ENCODE peak calls at places on chromosomes 4 and X, in four cellular contexts. R is Caco-2, U is Panc1, H is endodermal cell. O is an unnamed sample. For H3K36me3, the result is how much of the 10 kb centered on the place peaks cover.

GRCh38 chrX:23334871-23335599 is 386 bp downstream of the PTCHD1 start:
- DNase-seq in R (no peak), U (no peak), H (peak), O (peak)

GRCh38 chrX:17939724-17940123 is 78.6 kb upstream of the RAI2 start:
- DNase-seq in R (no peak), U (no peak), H (peak), O (no peak)

GRCh38 chr4:36006226-36006625 is 238.1 kb downstream of the ARAP2 start:
- DNase-seq in R (no peak), U (no peak), H (no peak), O (no peak)

GRCh38 chrX:53616921-53617320 is 69.6 kb downstream of the HUWE1 start:
- DNase-seq in R (no peak), U (no peak), H (no peak), O (no peak)

GRCh38 chrX:19888419-19888879 is 1.0 kb upstream of the SH3KBP1 start:
- DNase-seq in R (peak), U (no peak), H (peak), O (peak)

GRCh38 chr4:148006025-148006424 is 274.1 kb downstream of the ARHGAP10 start:
- DNase-seq in R (no peak), U (no peak), H (no peak), O (no peak)

GRCh38 chr4:106715825-106716224 is 320.3 kb downstream of the DKK2 start:
- DNase-seq in R (no peak), U (no peak), H (no peak), O (no peak)

GRCh38 chr4:170015285-170015684 is 10.9 kb downstream of the MFAP3L start:
- DNase-seq in R (no peak), U (no peak), H (no peak), O (no peak)

DNA sequence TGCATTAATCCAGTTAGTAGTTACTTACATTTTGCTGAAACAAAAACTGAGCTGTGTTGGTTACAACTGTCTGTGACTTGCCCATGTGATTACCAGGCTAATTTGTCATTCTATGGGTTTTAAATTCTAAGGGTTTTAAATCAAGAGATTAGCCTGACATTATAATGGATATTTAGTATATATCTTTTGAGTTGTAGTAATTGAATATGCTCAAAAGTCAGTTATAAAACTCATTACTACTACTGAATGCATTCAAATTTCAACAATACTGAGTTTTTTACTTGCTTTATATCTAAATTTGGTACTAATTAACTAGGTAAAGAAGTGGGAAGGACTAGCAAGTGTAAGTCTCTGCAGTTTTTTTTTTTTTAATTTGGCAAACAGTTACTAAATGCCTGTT is 14.7 kb downstream of the LARP7 start:
- DNase-seq in R (no peak), U (no peak), H (no peak), O (no peak)
- H3K36me3 ChIP-seq in R (under half), U (under half), H (under half), O (under half)

DNA sequence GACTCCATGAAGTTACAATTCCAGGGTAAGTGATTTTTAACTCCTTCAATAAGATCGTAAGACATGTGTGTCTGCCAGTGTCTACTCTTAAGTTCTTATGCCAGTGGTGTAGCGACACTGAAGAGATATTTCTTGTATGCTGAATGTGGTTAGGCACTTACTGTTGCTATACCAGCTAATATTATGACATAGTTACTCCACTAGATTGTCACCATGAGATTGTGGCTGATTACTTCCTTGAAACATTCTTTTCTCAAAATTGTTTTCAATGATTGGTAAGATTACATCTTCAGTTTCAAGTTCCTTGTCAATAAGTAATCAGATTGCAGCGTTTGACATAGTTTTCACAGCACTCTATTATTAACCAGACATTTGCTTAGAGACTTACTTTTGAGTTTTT is 60.6 kb upstream of the PAGE5 start:
- DNase-seq in R (no peak), U (no peak), H (no peak), O (no peak)
- H3K4me3 ChIP-seq in R (no peak), U (no peak), H (peak), O (no peak)

GRCh38 chr4:8597319-8597718 is 4.8 kb downstream of the CPZ start:
- DNase-seq in R (no peak), U (no peak), H (no peak), O (no peak)

GRCh38 chr4:8596891-8597290 is 4.3 kb downstream of the CPZ start:
- DNase-seq in R (no peak), U (no peak), H (no peak), O (no peak)

GRCh38 chr4:8599091-8599460 is 6.5 kb downstream of the CPZ start:
- DNase-seq in R (no peak), U (no peak), H (no peak), O (no peak)

GRCh38 chr4:8598391-8599090 is 6.0 kb downstream of the CPZ start:
- DNase-seq in R (no peak), U (no peak), H (no peak), O (no peak)

GRCh38 chr4:8597791-8598190 is 5.2 kb downstream of the CPZ start:
- DNase-seq in R (no peak), U (no peak), H (no peak), O (no peak)
- H3K36me3 ChIP-seq in R (under half), U (under half), H (under half), O (under half)

DNA sequence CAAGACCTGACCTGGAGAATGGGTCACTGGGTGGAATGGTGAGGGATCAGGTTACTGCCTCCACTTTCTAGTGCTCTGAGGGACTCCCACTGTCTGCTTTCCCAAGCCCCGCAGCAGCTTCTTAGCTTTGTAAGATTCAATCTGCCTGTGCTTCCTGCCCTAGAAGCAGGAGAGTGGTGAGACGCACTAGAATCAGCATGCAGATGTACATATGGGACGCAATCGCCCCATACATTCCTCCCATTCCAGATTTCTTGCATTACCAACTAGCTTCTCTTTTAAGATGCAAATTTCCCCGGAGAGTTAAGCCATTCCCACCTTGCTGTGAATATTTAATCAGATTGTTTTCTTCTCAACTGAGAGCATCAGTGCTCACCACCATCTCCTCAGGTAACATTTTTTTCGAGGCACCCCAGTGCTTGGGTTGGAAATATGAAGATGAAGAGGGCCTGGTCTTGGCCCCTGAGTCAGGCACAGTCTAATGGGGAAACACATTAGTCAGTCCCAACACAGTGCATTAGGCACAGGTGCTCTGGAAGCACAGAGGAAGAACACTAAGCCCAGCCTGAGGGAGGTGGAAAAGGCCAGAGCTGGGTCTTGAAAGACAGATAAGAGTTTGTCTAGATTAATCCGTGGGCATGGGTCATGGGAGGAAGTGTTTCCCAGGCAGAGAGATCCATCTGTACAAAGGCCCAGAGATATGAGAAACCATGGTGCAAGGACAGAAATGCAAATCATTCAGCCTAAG is 66.7 kb upstream of the PRPS1 start:
- DNase-seq in R (no peak), U (no peak), H (peak), O (peak)
- H3K4me3 ChIP-seq in R (no peak), U (no peak), H (no peak), O (no peak)

GRCh38 chr4:2944882-2945526 is 18.2 kb downstream of the NOP14 start:
- DNase-seq in R (no peak), U (no peak), H (peak), O (peak)
- H3K36me3 ChIP-seq in R (under half), U (under half), H (half or more), O (half or more)

GRCh38 chr4:8893227-8893623 is 21.6 kb upstream of the HMX1 start:
- DNase-seq in R (no peak), U (no peak), H (peak), O (peak)
- H3K4me3 ChIP-seq in R (no peak), U (no peak), H (peak), O (peak)

GRCh38 chr4:8398347-8398746 is 42.2 kb downstream of the ACOX3 start:
- DNase-seq in R (no peak), U (no peak), H (no peak), O (no peak)
- H3K36me3 ChIP-seq in R (under half), U (under half), H (half or more), O (under half)

GRCh38 chr4:99894998-99895397 is 771 bp upstream of the LAMTOR3 start:
- DNase-seq in R (no peak), U (no peak), H (no peak), O (no peak)

GRCh38 chr4:99893991-99894981 is at the start of gene LAMTOR3:
- DNase-seq in R (peak), U (peak), H (peak), O (peak)

GRCh38 chr4:99887837-99888236 is 6.4 kb downstream of the LAMTOR3 start:
- DNase-seq in R (no peak), U (no peak), H (no peak), O (no peak)

DNA sequence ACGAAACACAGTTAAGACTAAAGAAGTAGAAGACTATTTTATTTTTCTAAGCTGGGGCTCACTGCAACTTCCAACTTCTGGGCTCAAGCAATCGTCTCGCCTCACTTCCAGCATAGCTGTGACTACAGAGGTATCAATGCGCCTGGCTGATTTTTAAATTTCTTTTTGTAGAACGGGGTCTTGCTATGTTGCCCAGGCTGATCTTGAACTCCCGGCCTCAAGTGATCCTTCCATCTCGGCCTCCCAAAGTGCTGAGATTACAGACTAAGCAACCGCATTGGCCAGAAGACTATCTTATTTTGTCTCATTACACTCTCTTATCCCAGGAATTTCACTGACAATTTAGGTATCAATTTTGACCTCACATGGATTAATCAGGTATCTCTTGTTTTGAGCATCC is 1.2 kb downstream of the LAMTOR3 start:
- DNase-seq in R (no peak), U (no peak), H (no peak), O (no peak)
- H3K4me3 ChIP-seq in R (peak), U (peak), H (peak), O (no peak)

GRCh38 chr4:82428526-82428968 is 1.7 kb downstream of the HNRNPDL start:
- DNase-seq in R (no peak), U (no peak), H (no peak), O (no peak)

GRCh38 chr4:82431026-82431745 is 796 bp downstream of the ENOPH1 start:
- DNase-seq in R (peak), U (no peak), H (peak), O (peak)

GRCh38 chr4:82429728-82430192 is 502 bp downstream of the HNRNPDL start:
- DNase-seq in R (peak), U (no peak), H (no peak), O (no peak)

GRCh38 chr4:82430193-82431025 is at the start of the genes ENOPH1 and HNRNPDL:
- DNase-seq in R (peak), U (peak), H (peak), O (peak)

GRCh38 chr4:82428969-82429727 is 1.1 kb downstream of the HNRNPDL start:
- DNase-seq in R (peak), U (peak), H (peak), O (peak)
- H3K36me3 ChIP-seq in R (under half), U (under half), H (under half), O (under half)

O was measured in H7.